ENCODE peak calls at places on chromosomes 11 and 22, in seven cellular contexts. A is colonic mucosa, Y is kidney, F is astrocyte of the spinal cord, L is sigmoid colon, U is fibroblast of the aortic adventitia, T is mucosa of descending colon. S is an unnamed sample.

GRCh38 chr11:96257036-96257435 is 86.0 kb downstream of the MAML2 start:
- DNase-seq in L (no peak), Y (no peak), U (no peak), T (no peak), F (no peak), A (no peak), S (no peak)

GRCh38 chr11:16678466-16679116 is 59.9 kb upstream of the C11orf58 start:
- DNase-seq in L (no peak), A (no peak), U (no peak), T (no peak), Y (no peak), F (no peak), S (no peak)

GRCh38 chr11:94926271-94926625 is 47.1 kb downstream of the CWC15 start:
- DNase-seq in T (no peak), F (no peak), A (no peak), U (no peak), Y (no peak), L (no peak), S (no peak)

GRCh38 chr22:24189249-24190158 is 8.2 kb downstream of the SUSD2 start:
- DNase-seq in A (peak), Y (peak), L (peak), F (peak), U (peak), T (peak), S (peak)

GRCh38 chr11:35548925-35549561 is 23.6 kb upstream of the PAMR1 start:
- DNase-seq in F (peak), A (no peak), U (peak), L (no peak), Y (no peak), T (no peak), S (no peak)

GRCh38 chr11:114562166-114562916 is 2.7 kb upstream of the NXPE1 start:
- DNase-seq in U (peak), A (no peak), T (no peak), L (no peak), Y (no peak), F (peak), S (peak)

GRCh38 chr22:16963189-16963945 is 44.7 kb downstream of the GAB4 start:
- DNase-seq in L (no peak), U (no peak), T (no peak), F (no peak), A (no peak), Y (peak), S (no peak)

GRCh38 chr22:41762980-41763779 is 37.3 kb upstream of the CCDC134 start:
- DNase-seq in Y (no peak), T (no peak), A (peak), L (no peak), F (no peak), U (no peak), S (peak)

GRCh38 chr11:22387126-22387525 is 48.9 kb downstream of the SLC17A6 start:
- DNase-seq in Y (no peak), L (no peak), F (no peak), U (no peak), T (no peak), A (no peak), S (no peak)

GRCh38 chr11:217704-218103 is 10.2 kb downstream of the RIC8A start:
- DNase-seq in T (no peak), F (no peak), A (no peak), U (no peak), L (peak), Y (no peak), S (no peak)

GRCh38 chr11:71252434-71252781 is at the start of gene SHANK2:
- DNase-seq in U (no peak), Y (no peak), F (no peak), L (no peak), T (peak), A (peak), S (no peak)

GRCh38 chr22:39183991-39184585 is 31.6 kb upstream of the CBX7 start:
- DNase-seq in U (peak), T (no peak), F (no peak), L (no peak), A (no peak), Y (peak), S (peak)

GRCh38 chr22:31537019-31537535 is 40.7 kb downstream of the SFI1 start:
- DNase-seq in F (no peak), U (no peak), A (no peak), L (peak), Y (no peak), T (no peak), S (peak)

GRCh38 chr11:134069426-134069921 is 602 bp downstream of the JAM3 start:
- DNase-seq in L (no peak), T (no peak), Y (no peak), U (no peak), F (peak), A (no peak), S (peak)

GRCh38 chr11:60078021-60078420 is 10.4 kb upstream of the MS4A2 start:
- DNase-seq in U (no peak), A (no peak), F (no peak), T (no peak), L (no peak), Y (no peak), S (no peak)

GRCh38 chr11:131108780-131109179 is 192.5 kb upstream of the SNX19 start:
- DNase-seq in F (no peak), Y (no peak), L (no peak), T (no peak), U (no peak), A (no peak), S (no peak)

GRCh38 chr11:66119348-66120133 is 49.5 kb downstream of the PACS1 start:
- DNase-seq in T (no peak), A (no peak), Y (no peak), L (no peak), U (peak), F (peak), S (peak)

GRCh38 chr11:27717801-27718229 is 17.6 kb upstream of the BDNF start:
- DNase-seq in U (peak), L (no peak), T (no peak), A (no peak), Y (no peak), F (peak), S (peak)

GRCh38 chr11:18501629-18502028 is 25.1 kb downstream of the TSG101 start:
- DNase-seq in A (no peak), T (no peak), L (no peak), F (no peak), Y (no peak), U (no peak), S (peak)

DNA sequence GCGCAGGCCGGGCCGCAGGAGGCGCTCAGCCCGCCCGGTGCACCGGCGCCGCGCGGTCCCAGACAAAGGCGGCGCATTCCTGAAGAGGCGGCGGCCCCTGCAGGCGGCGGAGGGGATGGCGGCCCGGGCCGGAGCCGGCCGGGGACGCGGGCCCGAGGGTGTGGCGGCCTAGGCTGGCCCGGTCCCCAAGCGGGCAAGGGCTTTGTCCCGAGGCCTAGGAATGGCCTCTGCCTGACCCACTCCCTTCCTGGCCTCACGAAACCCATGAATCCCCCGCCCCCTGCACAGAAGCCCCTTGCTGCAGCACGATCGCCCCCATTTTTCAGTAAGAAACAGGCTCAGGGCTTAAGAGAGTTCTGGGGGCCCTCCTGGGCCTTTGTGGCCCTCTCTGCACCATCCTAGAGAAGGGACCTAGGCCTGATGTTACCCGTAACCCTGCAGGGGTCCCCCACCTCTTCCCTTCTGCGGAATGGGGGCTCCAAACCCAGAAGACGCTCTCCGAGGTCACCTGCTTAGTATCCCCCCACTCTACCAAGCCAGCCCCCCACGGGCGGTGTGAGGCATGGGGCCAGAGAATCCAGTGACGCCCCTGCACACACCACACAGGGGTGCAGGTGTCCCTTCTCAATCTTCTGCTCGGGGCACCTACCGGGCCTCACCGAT is 363 bp upstream of the RTN4R start:
- DNase-seq in A (peak), Y (no peak), T (peak), F (no peak), L (no peak), U (peak), S (peak)
- H3K4me3 ChIP-seq in A (no peak), Y (no peak), T (no peak), F (no peak), L (peak), U (no peak), S (no peak)

GRCh38 chr22:46596032-46596441 is 24.1 kb upstream of the GRAMD4 start:
- DNase-seq in L (peak), A (no peak), F (no peak), T (no peak), Y (peak), U (no peak), S (no peak)
- TF ChIP-seq CTCF in L (no peak), A (no peak), F (no peak), T (no peak), Y (no peak), U (no peak), S (no peak)

GRCh38 chr11:72932132-72932570 is 117.9 kb downstream of the ATG16L2 start:
- DNase-seq in F (peak), Y (no peak), L (no peak), T (no peak), A (no peak), U (peak), S (peak)
- H3K4me3 ChIP-seq in F (no peak), Y (no peak), L (no peak), T (no peak), A (no peak), U (no peak), S (no peak)

DNA sequence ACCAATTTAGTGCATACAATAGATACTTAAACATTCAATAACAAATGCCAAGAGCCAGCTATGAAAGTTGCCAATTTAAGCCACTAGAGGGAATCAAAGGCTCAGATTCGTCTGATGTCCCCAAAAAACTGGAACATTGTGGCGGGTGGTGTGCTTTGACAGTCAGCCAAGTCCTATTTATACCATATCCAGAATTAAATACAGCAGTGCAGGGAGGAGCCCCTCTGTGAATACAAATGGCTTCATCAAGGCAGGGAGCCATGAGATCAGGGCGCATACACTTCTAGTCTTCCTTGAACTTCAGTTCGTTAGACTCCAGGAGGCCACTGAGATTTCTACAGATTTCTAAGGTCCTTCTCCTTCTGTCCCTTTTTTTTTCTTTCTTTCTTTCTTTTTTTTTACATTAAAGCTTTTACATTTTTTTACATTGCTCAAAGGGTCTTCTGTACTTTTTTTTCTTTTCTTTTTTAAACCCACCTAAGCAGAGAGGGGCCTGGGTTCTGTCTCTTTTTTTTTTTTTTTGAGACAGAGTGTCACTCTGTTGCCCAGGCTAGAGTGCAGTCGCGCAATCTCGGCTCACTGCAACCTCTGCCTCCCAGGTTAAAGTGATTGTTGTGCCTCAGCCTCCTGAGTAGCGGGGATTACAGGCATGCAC is 41.5 kb upstream of the HSPA8 start:
- DNase-seq in Y (no peak), T (no peak), U (peak), A (peak), L (peak), F (peak), S (peak)
- TF ChIP-seq CTCF in Y (peak), T (no peak), U (peak), A (peak), L (peak), F (peak), S (peak)

GRCh38 chr11:57457643-57458023 is 2.7 kb upstream of the RTN4RL2 start:
- DNase-seq in U (no peak), F (no peak), T (no peak), L (no peak), A (no peak), Y (peak), S (no peak)

GRCh38 chr11:57456960-57457642 is 3.2 kb upstream of the RTN4RL2 start:
- DNase-seq in Y (peak), U (peak), T (peak), A (peak), L (peak), F (peak), S (peak)

GRCh38 chr11:57459112-57460016 is 964 bp upstream of the RTN4RL2 start:
- DNase-seq in A (no peak), T (peak), Y (peak), F (no peak), U (no peak), L (no peak), S (no peak)

GRCh38 chr11:57458410-57459111 is 1.8 kb upstream of the RTN4RL2 start:
- DNase-seq in U (peak), T (peak), A (peak), L (no peak), F (no peak), Y (peak), S (no peak)

DNA sequence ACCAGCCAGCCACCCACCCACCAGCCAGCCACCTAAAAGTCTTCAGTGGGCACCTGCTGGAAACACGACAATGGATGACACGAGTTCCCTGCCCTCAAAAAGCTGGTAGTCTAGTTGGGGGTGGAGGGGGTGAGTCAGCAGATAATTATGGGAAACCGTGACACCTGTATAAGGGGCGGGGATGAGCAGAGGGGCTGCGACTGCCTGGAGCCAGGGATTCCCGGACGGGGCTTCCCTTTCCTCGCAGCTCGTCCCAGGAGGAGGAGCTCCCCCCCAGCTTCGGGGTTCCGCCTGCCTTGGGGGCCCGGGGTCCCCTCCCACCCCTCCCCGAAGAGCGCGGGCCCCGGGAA is 2.3 kb upstream of the RTN4RL2 start:
- DNase-seq in T (peak), U (no peak), A (no peak), L (no peak), Y (no peak), F (no peak), S (no peak)
- H3K4me3 ChIP-seq in T (no peak), U (no peak), A (peak), L (peak), Y (no peak), F (no peak), S (no peak)

GRCh38 chr22:48695731-48696305 is 1131.9 kb downstream of the BRD1 start:
- DNase-seq in Y (peak), L (no peak), T (peak), A (no peak), F (no peak), U (no peak), S (no peak)

GRCh38 chr22:48693377-48694135 is 1134.1 kb downstream of the BRD1 start:
- DNase-seq in Y (peak), T (peak), U (no peak), F (no peak), A (no peak), L (no peak), S (no peak)

GRCh38 chr22:48692734-48693376 is 1134.8 kb downstream of the BRD1 start:
- DNase-seq in Y (peak), U (no peak), L (no peak), F (no peak), T (peak), A (no peak), S (no peak)

GRCh38 chr22:48695251-48695650 is 1132.4 kb downstream of the BRD1 start:
- DNase-seq in F (no peak), T (no peak), A (no peak), L (no peak), Y (no peak), U (no peak), S (no peak)

GRCh38 chr22:48694296-48694883 is 1133.3 kb downstream of the BRD1 start:
- DNase-seq in L (no peak), F (no peak), T (peak), U (no peak), Y (peak), A (no peak), S (no peak)
- TF ChIP-seq CTCF in L (no peak), F (no peak), T (no peak), U (no peak), Y (no peak), A (no peak), S (no peak)

DNA sequence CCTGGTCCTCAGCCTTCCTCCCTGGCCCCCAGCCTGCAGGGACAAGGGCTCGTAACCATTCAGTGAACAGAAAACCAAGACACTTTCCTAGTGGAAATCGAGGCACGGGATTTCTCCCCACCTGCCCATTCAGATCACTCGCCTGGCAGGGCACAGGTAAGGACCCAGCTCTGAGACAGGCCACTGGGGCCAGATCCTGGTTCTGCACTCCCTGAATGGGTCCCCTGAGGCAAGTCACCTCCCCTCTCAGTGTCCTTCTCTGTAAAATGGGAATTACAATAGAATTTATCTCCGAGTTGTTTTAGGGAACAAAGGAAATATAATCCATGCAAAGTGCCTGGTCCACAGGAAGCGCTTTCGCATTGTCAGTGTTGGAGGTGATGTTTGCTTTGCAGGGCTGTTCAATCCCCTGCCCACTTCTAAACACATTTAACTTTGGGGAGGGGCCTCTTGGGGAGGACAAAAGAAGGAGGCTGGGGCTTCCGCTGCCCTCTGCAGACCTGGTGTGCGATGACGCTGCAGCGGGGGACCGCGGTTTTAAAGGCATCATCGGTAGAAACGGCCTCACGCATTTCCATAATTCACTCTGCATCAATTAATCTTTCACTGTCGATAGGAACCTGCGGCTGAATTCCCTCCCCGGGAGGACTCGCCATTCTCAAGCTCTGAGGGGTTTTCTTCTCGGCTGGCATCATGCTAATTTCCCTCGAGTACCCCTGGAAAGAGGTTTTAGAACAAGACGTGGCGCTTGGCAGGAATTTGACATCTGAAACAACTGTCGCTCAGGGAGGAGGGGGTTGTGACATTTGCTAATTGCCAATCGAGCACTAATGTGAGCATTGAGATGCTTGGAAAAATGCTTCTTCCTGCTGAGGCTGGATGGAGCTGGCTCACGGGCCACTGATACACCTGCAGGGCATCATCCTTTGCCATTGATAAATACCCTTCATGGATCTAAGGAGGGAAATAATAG is 70.5 kb upstream of the FGF3 start:
- DNase-seq in F (no peak), A (no peak), L (no peak), Y (peak), T (peak), U (no peak), S (no peak)
- H3K4me3 ChIP-seq in F (no peak), A (no peak), L (no peak), Y (no peak), T (no peak), U (no peak), S (no peak)

S was measured in choroid plexus epithelial cell.